ENCODE peak calls at places on chromosomes 13 and 19, in eight cellular contexts. W is stimulated activated CD8-positive, alpha-beta memory T cell treated with anti-CD3 and anti-CD28 coated beads, Interleukin-7, amount 100 ng/mL, for 1 hour; C is SW 1271; L is KBM-7; F is pons; B is NCI-H2081; Z is ovary; A is thoracic aorta. O is an unnamed sample.

GRCh38 chr19:1460033-1460995 is 10.4 kb downstream of the APC2 start:
- DNase-seq in B (no peak), A (no peak), Z (no peak), W (no peak), L (no peak), F (no peak), C (no peak), O (no peak)

GRCh38 chr19:556611-557382 is 12.9 kb downstream of the GZMM start:
- DNase-seq in B (no peak), W (no peak), C (no peak), Z (peak; percentile 14), L (no peak), A (no peak), F (no peak), O (peak; percentile 31)

GRCh38 chr13:33087091-33087490 is 70.9 kb downstream of the KL start:
- DNase-seq in W (no peak), A (no peak), L (no peak), B (no peak), F (no peak), C (no peak), Z (no peak), O (no peak)

GRCh38 chr13:30904043-30904442 is 2.0 kb upstream of the MEDAG start:
- DNase-seq in C (no peak), F (no peak), A (no peak), W (no peak), B (no peak), Z (no peak), L (no peak), O (no peak)

GRCh38 chr19:17323973-17324327 is 10.7 kb downstream of the ANO8 start:
- DNase-seq in B (no peak), Z (no peak), W (no peak), A (no peak), F (no peak), C (no peak), L (no peak), O (no peak)

GRCh38 chr13:76993021-76993420 is 1.1 kb downstream of the CLN5 start:
- DNase-seq in L (no peak), F (no peak), C (no peak), Z (no peak), A (no peak), W (no peak), B (no peak), O (no peak)

GRCh38 chr19:38315657-38316476 is at the start of gene YIF1B:
- DNase-seq in C (peak; percentile 94), L (peak; percentile 94), Z (peak; percentile 96), F (peak; percentile 98), W (peak; percentile 87), B (peak; percentile 96), A (peak; percentile 91), O (peak; percentile 94)

GRCh38 chr19:10655457-10656312 is 1.5 kb downstream of the ILF3 start:
- DNase-seq in L (peak; percentile 47), W (no peak), Z (no peak), B (peak; percentile 64), A (no peak), C (peak; percentile 42), F (peak; percentile 52), O (peak; percentile 75)

GRCh38 chr19:4609878-4610511 is 29.3 kb upstream of the TNFAIP8L1 start:
- DNase-seq in W (no peak), A (no peak), L (peak; percentile 82), B (peak; percentile 39), C (no peak), F (peak; percentile 16), Z (no peak), O (peak; percentile 92)

GRCh38 chr13:33799950-33800592 is 17.9 kb upstream of the RFC3 start:
- DNase-seq in F (peak; percentile 69), L (peak; percentile 42), B (peak; percentile 24), W (no peak), A (no peak), Z (no peak), C (peak; percentile 19), O (peak; percentile 50)

GRCh38 chr19:6250024-6250605 is 29.7 kb downstream of the MLLT1 start:
- DNase-seq in W (no peak), C (no peak), Z (no peak), A (no peak), F (no peak), L (no peak), B (no peak), O (no peak)

GRCh38 chr19:7527516-7528191 is 5.2 kb downstream of the MCOLN1 start:
- DNase-seq in B (no peak), F (no peak), A (no peak), W (no peak), C (no peak), Z (no peak), L (no peak), O (no peak)

GRCh38 chr13:43664700-43665191 is 122.0 kb downstream of the ENOX1 start:
- DNase-seq in B (no peak), W (no peak), A (no peak), F (no peak), C (no peak), L (no peak), Z (peak; percentile 27), O (no peak)